ENCODE peak calls at places on chromosomes 5 and 9, in four cellular contexts. E, W, I and G are unnamed samples. For H3K36me3, the result is how much of the 10 kb centered on the place peaks cover.

GRCh38 chr5:67059747-67060490 is 136.7 kb downstream of the CD180 start:
- DNase-seq in W (no peak), I (no peak), E (no peak), G (no peak)

GRCh38 chr5:37776826-37777225 is 63.0 kb downstream of the GDNF start:
- DNase-seq in I (no peak), W (no peak), E (no peak), G (no peak)

GRCh38 chr9:17906204-17906840 is 327.5 kb downstream of the SH3GL2 start:
- DNase-seq in I (peak), E (no peak), W (peak), G (peak)

GRCh38 chr9:136219276-136219675 is 14.3 kb upstream of the LHX3 start:
- DNase-seq in E (peak), W (no peak), I (no peak), G (no peak)

GRCh38 chr5:32233696-32234447 is 59.8 kb upstream of the GOLPH3 start:
- DNase-seq in W (no peak), E (no peak), I (no peak), G (no peak)

GRCh38 chr5:122533825-122534224 is 221.8 kb downstream of the SNCAIP start:
- DNase-seq in W (no peak), E (no peak), I (no peak), G (no peak)

GRCh38 chr9:98383758-98384157 is 128.3 kb upstream of the TBC1D2 start:
- DNase-seq in W (no peak), E (no peak), I (no peak), G (no peak)

GRCh38 chr5:106185661-106186081 is 1485.1 kb downstream of the EFNA5 start:
- DNase-seq in W (no peak), E (no peak), I (no peak), G (no peak)

GRCh38 chr5:7053528-7054209 is 340.4 kb downstream of the TENT4A start:
- DNase-seq in E (no peak), W (no peak), I (no peak), G (no peak)

GRCh38 chr9:82605657-82606031 is 457.3 kb downstream of the RASEF start:
- DNase-seq in I (no peak), E (no peak), W (no peak), G (no peak)

GRCh38 chr9:107737987-107738743 is 248.6 kb upstream of the KLF4 start:
- DNase-seq in I (peak), W (no peak), E (no peak), G (no peak)

GRCh38 chr9:94259077-94259847 is at the start of gene ZNF169:
- DNase-seq in W (peak), E (peak), I (peak), G (peak)

GRCh38 chr5:111517853-111518501 is 5.6 kb upstream of the STARD4 start:
- DNase-seq in I (no peak), W (no peak), E (no peak), G (no peak)

GRCh38 chr5:170132642-170133448 is 27.1 kb downstream of the FOXI1 start:
- DNase-seq in I (no peak), W (no peak), E (peak), G (no peak)

GRCh38 chr9:92679413-92680165 is 9.7 kb upstream of the IPPK start:
- DNase-seq in E (no peak), W (no peak), I (no peak), G (no peak)

GRCh38 chr5:68891718-68892117 is 202.1 kb upstream of the SLC30A5 start:
- DNase-seq in I (no peak), E (no peak), W (no peak), G (no peak)

GRCh38 chr9:18857769-18858168 is 175.2 kb downstream of the SAXO1 start:
- DNase-seq in I (no peak), W (no peak), E (no peak), G (no peak)

GRCh38 chr9:614421-614820 is 227.1 kb upstream of the DMRT1 start:
- DNase-seq in E (no peak), I (no peak), W (no peak), G (peak)

GRCh38 chr5:31133488-31133887 is 60.0 kb upstream of the CDH6 start:
- DNase-seq in I (no peak), W (no peak), E (peak), G (no peak)

GRCh38 chr5:151082976-151083651 is 2.3 kb upstream of the TNIP1 start:
- DNase-seq in E (no peak), I (no peak), W (no peak), G (peak)

GRCh38 chr9:35526087-35526801 is 36.3 kb downstream of the RUSC2 start:
- DNase-seq in E (peak), I (peak), W (no peak), G (no peak)

GRCh38 chr9:136845465-136846261 is 3.4 kb downstream of the AJM1 start:
- DNase-seq in W (no peak), I (no peak), E (no peak), G (no peak)

GRCh38 chr9:130664191-130665028 is at the start of gene PRDM12:
- DNase-seq in I (no peak), W (no peak), E (no peak), G (no peak)

GRCh38 chr9:120878188-120879130 is 1.5 kb upstream of the PHF19 start:
- DNase-seq in W (no peak), E (no peak), I (no peak), G (no peak)

GRCh38 chr9:124437086-124437485 is 13.2 kb upstream of the ADGRD2 start:
- DNase-seq in E (no peak), W (no peak), I (no peak), G (no peak)

GRCh38 chr9:88976888-88977257 is 14.4 kb upstream of the S1PR3 start:
- DNase-seq in W (no peak), I (peak), E (no peak), G (no peak)

DNA sequence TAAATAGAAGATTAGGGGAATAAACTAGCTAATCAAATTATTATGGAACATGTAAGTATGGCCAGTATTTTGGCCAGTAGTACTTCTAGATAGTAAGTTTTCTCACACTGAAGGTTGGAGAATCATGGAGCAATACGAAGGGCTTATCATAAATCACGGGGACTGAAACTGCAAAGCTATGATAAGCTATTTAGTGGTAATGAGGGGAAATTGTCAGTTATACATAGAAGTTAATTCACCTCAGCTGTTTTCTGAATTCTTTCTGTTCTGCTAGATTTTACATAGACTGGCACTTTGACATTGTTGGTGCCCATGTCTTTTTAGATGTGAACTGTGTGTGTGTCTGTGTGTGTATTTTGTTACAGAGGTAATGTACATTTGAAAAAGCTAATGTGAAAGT is 34.5 kb upstream of the FAM151B start:
- DNase-seq in I (no peak), E (peak), W (no peak), G (no peak)
- H3K36me3 ChIP-seq in I (under half), E (under half), W (half or more), G (half or more)

DNA sequence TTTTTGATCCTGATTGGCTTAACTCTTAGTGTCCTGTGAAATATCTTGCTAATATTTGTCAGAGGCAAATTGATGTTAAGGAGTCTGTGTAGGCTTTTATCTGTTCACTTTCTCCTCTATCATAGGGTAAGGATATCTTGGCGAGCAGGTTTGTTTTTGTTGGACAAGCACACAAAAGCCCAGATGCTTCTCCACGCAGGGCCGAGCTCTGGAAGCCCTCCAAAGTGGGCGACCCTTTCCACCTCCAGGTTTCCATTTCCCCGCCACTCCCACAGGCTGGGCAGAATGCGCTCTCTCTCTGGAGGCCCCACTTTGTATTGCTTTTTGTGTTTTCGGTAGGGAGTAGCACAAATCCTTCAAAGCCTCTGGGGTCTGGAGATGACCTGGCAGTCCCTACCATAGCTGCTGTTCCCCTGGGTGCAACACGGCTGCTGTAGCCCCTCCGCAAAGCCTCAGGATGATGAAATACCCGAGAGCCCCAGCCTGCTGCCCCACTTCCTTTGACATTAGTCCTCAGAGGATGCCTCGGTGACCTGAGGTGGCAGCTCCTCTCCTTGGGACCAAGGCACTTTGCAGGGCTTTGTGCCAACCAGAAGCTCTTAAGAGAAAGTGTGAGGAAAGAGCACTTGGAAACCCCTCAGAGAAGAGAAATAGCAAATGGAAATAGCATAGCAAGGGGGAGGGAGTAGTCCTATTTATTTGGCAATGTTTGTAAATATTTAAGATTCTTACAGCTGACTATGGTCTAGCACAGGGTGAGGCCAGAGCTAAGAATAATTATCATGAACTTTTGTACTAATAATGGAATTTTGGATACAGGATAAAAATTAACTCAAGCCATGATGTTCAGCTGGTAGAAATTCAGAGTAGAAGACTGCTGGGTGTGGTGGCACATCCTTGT is 122.8 kb downstream of the ARHGEF28 start:
- DNase-seq in W (no peak), I (no peak), E (no peak), G (peak)
- H3K27ac ChIP-seq in W (no peak), I (peak), E (no peak), G (peak)

GRCh38 chr5:173196133-173196952 is 38.7 kb downstream of the NKX2-5 start:
- DNase-seq in I (no peak), W (peak), E (no peak), G (no peak)
- TF ChIP-seq CTCF in I (no peak), W (no peak), E (no peak), G (no peak)

GRCh38 chr5:1240496-1241260 is 15.5 kb downstream of the SLC6A18 start:
- DNase-seq in I (no peak), E (no peak), W (no peak), G (no peak)
- H3K36me3 ChIP-seq in I (under half), E (under half), W (under half), G (under half)

DNA sequence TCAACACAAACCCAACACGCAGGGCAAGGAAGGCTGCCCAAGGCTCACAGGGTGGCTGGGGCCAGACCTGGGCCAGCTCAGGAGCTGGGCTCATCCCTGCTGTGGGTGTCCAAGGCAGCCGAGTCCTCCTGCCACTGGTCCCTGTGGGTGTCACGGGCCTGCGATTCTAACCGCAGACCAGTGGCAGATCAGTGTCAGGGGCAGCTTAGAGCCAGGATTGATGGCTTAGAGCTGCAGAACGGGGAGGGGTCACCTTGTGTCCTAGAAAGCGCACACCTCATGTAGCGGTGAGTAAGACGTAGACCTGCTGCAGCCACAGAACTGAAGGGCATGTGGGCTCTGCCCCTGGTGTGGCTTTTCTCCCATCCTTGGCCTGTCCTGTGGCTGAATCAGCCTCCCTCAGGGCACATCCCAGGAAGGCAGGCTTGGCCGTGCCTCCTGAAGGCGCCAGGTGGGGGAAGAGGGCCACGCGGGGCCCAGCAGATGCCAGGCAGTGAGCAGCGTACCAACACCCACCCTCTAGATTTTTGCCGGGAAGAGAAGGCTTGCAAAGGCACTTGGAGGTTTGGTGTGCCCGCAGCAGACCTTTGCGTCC is 78.3 kb upstream of the FCN2 start:
- DNase-seq in W (no peak), E (no peak), I (no peak), G (no peak)
- H3K27ac ChIP-seq in W (peak), E (no peak), I (no peak), G (no peak)